ENCODE peak calls at places on chromosomes 5 and 9, in ten cellular contexts. One of them, this sample, is unnamed.

GRCh38 chr5:40171971-40172370 is 507.7 kb upstream of the PTGER4 start:
- DNase-seq in heart right ventricle: no peak
- DNase-seq in endothelial cell of umbilical vein: peak
- DNase-seq in GM12864: no peak
- DNase-seq in astrocyte of the spinal cord: peak
- DNase-seq in heart left ventricle: no peak
- DNase-seq in lung: no peak
- DNase-seq in NB4: no peak
- DNase-seq in endothelial cell: no peak
- DNase-seq in transverse colon: no peak
- DNase-seq in this sample: no peak

GRCh38 chr5:150502106-150502505 is 5.8 kb upstream of the NDST1 start:
- DNase-seq in heart right ventricle: no peak
- DNase-seq in endothelial cell of umbilical vein: no peak
- DNase-seq in GM12864: no peak
- DNase-seq in astrocyte of the spinal cord: no peak
- DNase-seq in heart left ventricle: no peak
- DNase-seq in lung: no peak
- DNase-seq in NB4: no peak
- DNase-seq in endothelial cell: no peak
- DNase-seq in transverse colon: no peak
- DNase-seq in this sample: no peak

GRCh38 chr5:177553671-177554429 is 513 bp downstream of the FAM193B start:
- DNase-seq in heart right ventricle: peak
- DNase-seq in endothelial cell of umbilical vein: peak
- DNase-seq in GM12864: no peak
- DNase-seq in astrocyte of the spinal cord: no peak
- DNase-seq in heart left ventricle: peak
- DNase-seq in lung: peak
- DNase-seq in NB4: peak
- DNase-seq in endothelial cell: peak
- DNase-seq in transverse colon: peak
- DNase-seq in this sample: no peak

GRCh38 chr5:126499742-126500396 is 76.7 kb downstream of the GRAMD2B start:
- DNase-seq in heart right ventricle: no peak
- DNase-seq in endothelial cell of umbilical vein: peak
- DNase-seq in GM12864: peak
- DNase-seq in astrocyte of the spinal cord: no peak
- DNase-seq in heart left ventricle: no peak
- DNase-seq in lung: no peak
- DNase-seq in NB4: peak
- DNase-seq in endothelial cell: peak
- DNase-seq in transverse colon: no peak
- DNase-seq in this sample: no peak

GRCh38 chr9:3963266-3964019 is 336.4 kb downstream of the GLIS3 start:
- DNase-seq in heart right ventricle: peak
- DNase-seq in endothelial cell of umbilical vein: peak
- DNase-seq in GM12864: no peak
- DNase-seq in astrocyte of the spinal cord: peak
- DNase-seq in heart left ventricle: peak
- DNase-seq in lung: no peak
- DNase-seq in NB4: no peak
- DNase-seq in endothelial cell: no peak
- DNase-seq in transverse colon: no peak
- DNase-seq in this sample: peak

GRCh38 chr5:124235031-124235562 is 511.3 kb downstream of the ZNF608 start:
- DNase-seq in heart right ventricle: no peak
- DNase-seq in endothelial cell of umbilical vein: no peak
- DNase-seq in GM12864: no peak
- DNase-seq in astrocyte of the spinal cord: no peak
- DNase-seq in heart left ventricle: no peak
- DNase-seq in lung: no peak
- DNase-seq in NB4: no peak
- DNase-seq in endothelial cell: no peak
- DNase-seq in transverse colon: no peak
- DNase-seq in this sample: no peak

GRCh38 chr9:37172511-37172910 is 52.1 kb downstream of the ZCCHC7 start:
- DNase-seq in heart right ventricle: no peak
- DNase-seq in endothelial cell of umbilical vein: no peak
- DNase-seq in GM12864: no peak
- DNase-seq in astrocyte of the spinal cord: no peak
- DNase-seq in heart left ventricle: no peak
- DNase-seq in lung: no peak
- DNase-seq in NB4: no peak
- DNase-seq in endothelial cell: no peak
- DNase-seq in transverse colon: no peak
- DNase-seq in this sample: no peak

GRCh38 chr5:154140381-154140780 is 50.2 kb upstream of the GALNT10 start:
- DNase-seq in heart right ventricle: no peak
- DNase-seq in endothelial cell of umbilical vein: no peak
- DNase-seq in GM12864: no peak
- DNase-seq in astrocyte of the spinal cord: no peak
- DNase-seq in heart left ventricle: no peak
- DNase-seq in lung: peak
- DNase-seq in NB4: no peak
- DNase-seq in endothelial cell: no peak
- DNase-seq in transverse colon: no peak
- DNase-seq in this sample: no peak

GRCh38 chr5:83564069-83564749 is 92.7 kb downstream of the VCAN start:
- DNase-seq in heart right ventricle: no peak
- DNase-seq in endothelial cell of umbilical vein: peak
- DNase-seq in GM12864: no peak
- DNase-seq in astrocyte of the spinal cord: peak
- DNase-seq in heart left ventricle: no peak
- DNase-seq in lung: no peak
- DNase-seq in NB4: peak
- DNase-seq in endothelial cell: no peak
- DNase-seq in transverse colon: no peak
- DNase-seq in this sample: no peak

GRCh38 chr5:120454094-120454798 is 9.9 kb upstream of the PRR16 start:
- DNase-seq in heart right ventricle: peak
- DNase-seq in endothelial cell of umbilical vein: peak
- DNase-seq in GM12864: no peak
- DNase-seq in astrocyte of the spinal cord: peak
- DNase-seq in heart left ventricle: no peak
- DNase-seq in lung: no peak
- DNase-seq in NB4: no peak
- DNase-seq in endothelial cell: no peak
- DNase-seq in transverse colon: no peak
- DNase-seq in this sample: no peak

GRCh38 chr5:53991942-53992341 is 318.4 kb downstream of the ARL15 start:
- DNase-seq in heart right ventricle: no peak
- DNase-seq in endothelial cell of umbilical vein: peak
- DNase-seq in GM12864: no peak
- DNase-seq in astrocyte of the spinal cord: no peak
- DNase-seq in heart left ventricle: no peak
- DNase-seq in lung: no peak
- DNase-seq in NB4: peak
- DNase-seq in endothelial cell: peak
- DNase-seq in transverse colon: no peak
- DNase-seq in this sample: no peak
- TF ChIP-seq CTCF in heart right ventricle: peak
- TF ChIP-seq CTCF in endothelial cell of umbilical vein: peak
- TF ChIP-seq CTCF in GM12864: peak
- TF ChIP-seq CTCF in astrocyte of the spinal cord: peak
- TF ChIP-seq CTCF in heart left ventricle: peak
- TF ChIP-seq CTCF in lung: no peak
- TF ChIP-seq CTCF in NB4: peak
- TF ChIP-seq CTCF in endothelial cell: peak
- TF ChIP-seq CTCF in transverse colon: peak
- TF ChIP-seq CTCF in this sample: no peak

GRCh38 chr9:71681708-71682268 is 86.5 kb downstream of the CEMIP2 start:
- DNase-seq in heart right ventricle: no peak
- DNase-seq in endothelial cell of umbilical vein: peak
- DNase-seq in GM12864: no peak
- DNase-seq in astrocyte of the spinal cord: peak
- DNase-seq in heart left ventricle: no peak
- DNase-seq in lung: no peak
- DNase-seq in NB4: no peak
- DNase-seq in endothelial cell: no peak
- DNase-seq in transverse colon: peak
- DNase-seq in this sample: no peak
- TF ChIP-seq CTCF in heart right ventricle: no peak
- TF ChIP-seq CTCF in endothelial cell of umbilical vein: no peak
- TF ChIP-seq CTCF in GM12864: no peak
- TF ChIP-seq CTCF in astrocyte of the spinal cord: no peak
- TF ChIP-seq CTCF in heart left ventricle: no peak
- TF ChIP-seq CTCF in lung: no peak
- TF ChIP-seq CTCF in NB4: no peak
- TF ChIP-seq CTCF in endothelial cell: no peak
- TF ChIP-seq CTCF in transverse colon: no peak
- TF ChIP-seq CTCF in this sample: no peak

DNA sequence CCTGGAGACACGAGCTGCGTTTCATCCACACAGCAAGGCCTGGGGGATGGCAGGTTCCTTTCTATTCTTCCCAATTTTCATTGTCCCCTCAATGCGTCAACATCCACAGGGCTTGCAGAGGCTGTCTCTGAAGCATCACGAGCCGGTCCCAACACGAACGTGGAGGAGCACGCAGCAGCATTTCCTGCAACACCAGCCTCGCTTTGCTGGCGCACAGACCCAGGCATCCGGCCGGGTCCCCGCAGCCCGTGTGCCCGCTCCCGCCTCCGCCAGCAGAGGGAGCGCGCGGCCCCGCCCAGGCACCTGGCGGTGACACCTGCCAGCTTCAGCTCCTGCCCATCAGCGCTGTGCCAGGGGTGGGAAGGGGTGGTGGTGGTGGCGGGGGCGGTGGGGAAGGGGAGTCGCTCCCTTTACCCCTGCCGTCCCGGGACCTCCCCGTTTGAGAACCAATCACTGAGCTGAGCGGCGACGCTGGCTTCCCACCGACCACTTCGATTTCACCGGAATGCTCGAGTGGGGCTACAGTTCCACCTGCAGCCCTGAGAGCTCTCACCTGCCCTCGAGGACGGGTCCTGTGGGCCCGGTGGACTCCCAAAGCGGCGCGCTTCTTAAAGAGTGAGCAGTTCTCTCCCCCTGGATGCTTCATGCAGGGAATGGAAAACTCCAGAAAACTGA is 464.5 kb downstream of the ICE1 start:
- DNase-seq in heart right ventricle: no peak
- DNase-seq in endothelial cell of umbilical vein: no peak
- DNase-seq in GM12864: no peak
- DNase-seq in astrocyte of the spinal cord: no peak
- DNase-seq in heart left ventricle: no peak
- DNase-seq in lung: no peak
- DNase-seq in NB4: peak
- DNase-seq in endothelial cell: peak
- DNase-seq in transverse colon: peak
- DNase-seq in this sample: no peak
- TF ChIP-seq CTCF in heart right ventricle: peak
- TF ChIP-seq CTCF in endothelial cell of umbilical vein: no peak
- TF ChIP-seq CTCF in GM12864: peak
- TF ChIP-seq CTCF in astrocyte of the spinal cord: peak
- TF ChIP-seq CTCF in heart left ventricle: peak
- TF ChIP-seq CTCF in lung: peak
- TF ChIP-seq CTCF in NB4: no peak
- TF ChIP-seq CTCF in endothelial cell: peak
- TF ChIP-seq CTCF in transverse colon: peak
- TF ChIP-seq CTCF in this sample: no peak

DNA sequence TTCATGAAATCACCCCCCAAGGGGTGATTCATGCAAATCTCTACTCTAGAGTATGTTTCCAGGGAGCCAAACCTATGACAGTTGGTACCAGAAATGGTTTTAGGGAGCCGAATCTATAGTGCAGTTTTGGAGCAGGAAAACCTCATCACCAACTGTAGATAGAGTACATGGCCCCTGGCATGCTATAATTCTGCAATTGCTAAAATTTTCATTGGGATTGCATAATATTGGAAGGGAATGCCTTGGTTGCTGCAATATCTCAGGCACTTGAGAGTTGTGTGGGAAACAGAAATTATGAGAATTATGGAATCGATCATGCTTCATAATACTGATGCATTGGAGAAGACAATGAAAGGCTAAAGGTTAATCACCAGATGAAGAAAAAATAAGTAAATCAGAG is 148.2 kb upstream of the PLPPR1 start:
- DNase-seq in heart right ventricle: no peak
- DNase-seq in endothelial cell of umbilical vein: no peak
- DNase-seq in GM12864: no peak
- DNase-seq in astrocyte of the spinal cord: no peak
- DNase-seq in heart left ventricle: no peak
- DNase-seq in lung: no peak
- DNase-seq in NB4: no peak
- DNase-seq in endothelial cell: no peak
- DNase-seq in transverse colon: no peak
- DNase-seq in this sample: no peak
- TF ChIP-seq CTCF in heart right ventricle: no peak
- TF ChIP-seq CTCF in endothelial cell of umbilical vein: no peak
- TF ChIP-seq CTCF in GM12864: no peak
- TF ChIP-seq CTCF in astrocyte of the spinal cord: no peak
- TF ChIP-seq CTCF in heart left ventricle: no peak
- TF ChIP-seq CTCF in lung: no peak
- TF ChIP-seq CTCF in NB4: no peak
- TF ChIP-seq CTCF in endothelial cell: no peak
- TF ChIP-seq CTCF in transverse colon: no peak
- TF ChIP-seq CTCF in this sample: no peak

GRCh38 chr9:112075009-112075378 is 100.1 kb downstream of the SUSD1 start:
- DNase-seq in heart right ventricle: no peak
- DNase-seq in endothelial cell of umbilical vein: no peak
- DNase-seq in GM12864: no peak
- DNase-seq in astrocyte of the spinal cord: no peak
- DNase-seq in heart left ventricle: no peak
- DNase-seq in lung: no peak
- DNase-seq in NB4: no peak
- DNase-seq in endothelial cell: no peak
- DNase-seq in transverse colon: no peak
- DNase-seq in this sample: no peak
- TF ChIP-seq CTCF in heart right ventricle: peak
- TF ChIP-seq CTCF in endothelial cell of umbilical vein: no peak
- TF ChIP-seq CTCF in GM12864: no peak
- TF ChIP-seq CTCF in astrocyte of the spinal cord: no peak
- TF ChIP-seq CTCF in heart left ventricle: no peak
- TF ChIP-seq CTCF in lung: no peak
- TF ChIP-seq CTCF in NB4: no peak
- TF ChIP-seq CTCF in endothelial cell: no peak
- TF ChIP-seq CTCF in transverse colon: no peak
- TF ChIP-seq CTCF in this sample: no peak

GRCh38 chr5:87732875-87733768 is 320.4 kb upstream of the CCNH start:
- DNase-seq in heart right ventricle: no peak
- DNase-seq in endothelial cell of umbilical vein: no peak
- DNase-seq in GM12864: no peak
- DNase-seq in astrocyte of the spinal cord: no peak
- DNase-seq in heart left ventricle: no peak
- DNase-seq in lung: no peak
- DNase-seq in NB4: no peak
- DNase-seq in endothelial cell: no peak
- DNase-seq in transverse colon: no peak
- DNase-seq in this sample: no peak
- TF ChIP-seq CTCF in heart right ventricle: no peak
- TF ChIP-seq CTCF in endothelial cell of umbilical vein: no peak
- TF ChIP-seq CTCF in GM12864: no peak
- TF ChIP-seq CTCF in astrocyte of the spinal cord: no peak
- TF ChIP-seq CTCF in heart left ventricle: no peak
- TF ChIP-seq CTCF in lung: no peak
- TF ChIP-seq CTCF in NB4: no peak
- TF ChIP-seq CTCF in endothelial cell: no peak
- TF ChIP-seq CTCF in transverse colon: no peak
- TF ChIP-seq CTCF in this sample: no peak

GRCh38 chr5:16741007-16741406 is 124.2 kb upstream of the RETREG1 start:
- DNase-seq in heart right ventricle: no peak
- DNase-seq in endothelial cell of umbilical vein: no peak
- DNase-seq in GM12864: no peak
- DNase-seq in astrocyte of the spinal cord: peak
- DNase-seq in heart left ventricle: no peak
- DNase-seq in lung: no peak
- DNase-seq in NB4: no peak
- DNase-seq in endothelial cell: no peak
- DNase-seq in transverse colon: no peak
- DNase-seq in this sample: no peak
- TF ChIP-seq CTCF in heart right ventricle: no peak
- TF ChIP-seq CTCF in endothelial cell of umbilical vein: no peak
- TF ChIP-seq CTCF in GM12864: no peak
- TF ChIP-seq CTCF in astrocyte of the spinal cord: no peak
- TF ChIP-seq CTCF in heart left ventricle: no peak
- TF ChIP-seq CTCF in lung: no peak
- TF ChIP-seq CTCF in NB4: no peak
- TF ChIP-seq CTCF in endothelial cell: no peak
- TF ChIP-seq CTCF in transverse colon: no peak
- TF ChIP-seq CTCF in this sample: no peak